ENCODE peak calls at places on chromosomes 1 and 21, in four cellular contexts. One of them, this sample, is unnamed.

GRCh38 chr1:15411593-15412487 is 2.2 kb downstream of the EFHD2 start:
- DNase-seq in fibroblast of villous mesenchyme: peak
- DNase-seq in heart left ventricle: peak
- DNase-seq in vagina: no peak
- DNase-seq in this sample: peak

GRCh38 chr1:203627819-203628184 is 1.2 kb downstream of the ATP2B4 start:
- DNase-seq in fibroblast of villous mesenchyme: peak
- DNase-seq in heart left ventricle: no peak
- DNase-seq in vagina: no peak
- DNase-seq in this sample: peak

GRCh38 chr21:37700641-37701202 is 215.5 kb downstream of the KCNJ6 start:
- DNase-seq in fibroblast of villous mesenchyme: peak
- DNase-seq in heart left ventricle: no peak
- DNase-seq in vagina: no peak
- DNase-seq in this sample: peak

GRCh38 chr1:182315157-182315556 is 76.4 kb downstream of the GLUL start:
- DNase-seq in fibroblast of villous mesenchyme: peak
- DNase-seq in heart left ventricle: no peak
- DNase-seq in vagina: no peak
- DNase-seq in this sample: no peak

GRCh38 chr1:154972517-154973343 is 1.8 kb upstream of the CKS1B start:
- DNase-seq in fibroblast of villous mesenchyme: peak
- DNase-seq in heart left ventricle: peak
- DNase-seq in vagina: no peak
- DNase-seq in this sample: no peak

GRCh38 chr1:245279346-245279745 is 124.6 kb downstream of the KIF26B start:
- DNase-seq in fibroblast of villous mesenchyme: no peak
- DNase-seq in heart left ventricle: no peak
- DNase-seq in vagina: no peak
- DNase-seq in this sample: peak

GRCh38 chr1:70864302-70864701 is 183.3 kb downstream of the PTGER3 start:
- DNase-seq in fibroblast of villous mesenchyme: peak
- DNase-seq in heart left ventricle: no peak
- DNase-seq in vagina: no peak
- DNase-seq in this sample: no peak

GRCh38 chr1:41361495-41362356 is 492 bp downstream of the FOXO6 start:
- DNase-seq in fibroblast of villous mesenchyme: no peak
- DNase-seq in heart left ventricle: peak
- DNase-seq in vagina: no peak
- DNase-seq in this sample: peak

GRCh38 chr21:37710555-37711293 is 205.5 kb downstream of the KCNJ6 start:
- DNase-seq in fibroblast of villous mesenchyme: peak
- DNase-seq in heart left ventricle: peak
- DNase-seq in vagina: no peak
- DNase-seq in this sample: no peak

GRCh38 chr1:230163719-230164118 is 96.7 kb downstream of the GALNT2 start:
- DNase-seq in fibroblast of villous mesenchyme: no peak
- DNase-seq in heart left ventricle: peak
- DNase-seq in vagina: no peak
- DNase-seq in this sample: no peak

GRCh38 chr1:156705321-156705917 is at the start of gene CRABP2:
- DNase-seq in fibroblast of villous mesenchyme: peak
- DNase-seq in heart left ventricle: no peak
- DNase-seq in vagina: no peak
- DNase-seq in this sample: no peak

GRCh38 chr1:232766224-232766890 is 38.9 kb upstream of the MAP10 start:
- DNase-seq in fibroblast of villous mesenchyme: peak
- DNase-seq in heart left ventricle: no peak
- DNase-seq in vagina: no peak
- DNase-seq in this sample: peak

GRCh38 chr21:17461014-17461413 is 51.8 kb upstream of the CXADR start:
- DNase-seq in fibroblast of villous mesenchyme: peak
- DNase-seq in heart left ventricle: peak
- DNase-seq in vagina: no peak
- DNase-seq in this sample: no peak
- H3K4me3 ChIP-seq in fibroblast of villous mesenchyme: no peak
- H3K4me3 ChIP-seq in heart left ventricle: no peak
- H3K4me3 ChIP-seq in vagina: no peak
- H3K4me3 ChIP-seq in this sample: no peak

DNA sequence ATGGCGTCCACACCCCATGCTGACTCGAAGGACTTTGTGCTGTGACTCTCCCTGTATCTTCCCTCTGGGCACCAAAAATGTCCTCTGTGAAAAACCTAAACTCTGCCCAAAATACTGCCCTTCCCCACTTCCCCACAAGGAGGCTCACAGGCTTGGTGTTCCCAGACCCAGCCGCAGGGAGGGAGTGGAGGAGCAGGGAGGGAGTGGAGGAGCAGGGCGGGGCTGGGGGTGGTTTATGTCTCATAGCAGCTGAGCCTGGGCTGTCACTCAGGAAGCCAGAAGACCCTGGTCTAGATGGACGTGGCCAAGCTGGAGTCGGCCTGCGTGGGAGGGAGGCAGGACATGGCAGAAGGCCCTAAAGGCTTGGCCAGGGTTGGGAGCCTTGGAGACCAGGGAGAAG is 461.7 kb downstream of the PTPRU start:
- DNase-seq in fibroblast of villous mesenchyme: peak
- DNase-seq in heart left ventricle: no peak
- DNase-seq in vagina: no peak
- DNase-seq in this sample: peak
- TF ChIP-seq CTCF in fibroblast of villous mesenchyme: peak
- TF ChIP-seq CTCF in heart left ventricle: no peak
- TF ChIP-seq CTCF in vagina: no peak
- TF ChIP-seq CTCF in this sample: peak

DNA sequence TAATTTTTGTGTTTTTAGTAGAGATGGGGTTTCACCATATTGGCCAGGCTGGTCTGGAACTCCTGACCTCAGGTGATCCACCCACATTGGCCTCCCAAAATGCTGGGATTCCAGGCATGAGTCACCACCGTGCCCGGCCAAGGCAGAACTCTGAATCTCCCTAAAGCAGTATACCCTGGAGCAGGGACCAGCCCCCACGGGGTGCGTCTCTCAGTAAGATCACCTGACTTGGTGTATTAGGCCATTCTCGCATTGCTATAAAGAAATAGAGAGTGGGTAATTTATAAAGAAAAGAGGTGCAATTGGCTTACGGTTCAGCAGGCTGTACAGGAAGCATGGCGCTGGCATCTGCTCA is 14.2 kb downstream of the DFFB start:
- DNase-seq in fibroblast of villous mesenchyme: no peak
- DNase-seq in heart left ventricle: no peak
- DNase-seq in vagina: no peak
- DNase-seq in this sample: no peak
- H3K4me3 ChIP-seq in fibroblast of villous mesenchyme: no peak
- H3K4me3 ChIP-seq in heart left ventricle: no peak
- H3K4me3 ChIP-seq in vagina: no peak
- H3K4me3 ChIP-seq in this sample: no peak

DNA sequence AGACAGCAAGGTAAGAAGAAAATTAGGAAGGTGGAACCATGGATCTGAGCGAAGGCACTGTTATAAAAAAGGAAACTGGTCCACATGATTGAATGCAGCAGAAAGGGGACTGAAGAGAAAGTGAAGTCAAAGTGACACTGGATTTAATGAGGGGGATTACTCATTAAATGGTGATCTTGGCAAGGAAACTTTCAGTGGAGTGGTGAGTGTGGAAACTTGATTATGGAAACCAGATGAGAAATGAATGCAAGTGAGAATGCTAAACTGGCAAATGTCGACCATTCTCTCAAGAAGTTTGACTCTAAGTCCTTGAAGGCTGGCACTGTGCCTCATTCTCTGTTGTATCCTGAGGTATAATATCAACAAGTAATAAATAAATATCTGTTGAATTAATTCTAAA is 23.3 kb downstream of the COLGALT2 start:
- DNase-seq in fibroblast of villous mesenchyme: no peak
- DNase-seq in heart left ventricle: no peak
- DNase-seq in vagina: no peak
- DNase-seq in this sample: no peak
- TF ChIP-seq CTCF in fibroblast of villous mesenchyme: no peak
- TF ChIP-seq CTCF in heart left ventricle: no peak
- TF ChIP-seq CTCF in vagina: no peak
- TF ChIP-seq CTCF in this sample: no peak

DNA sequence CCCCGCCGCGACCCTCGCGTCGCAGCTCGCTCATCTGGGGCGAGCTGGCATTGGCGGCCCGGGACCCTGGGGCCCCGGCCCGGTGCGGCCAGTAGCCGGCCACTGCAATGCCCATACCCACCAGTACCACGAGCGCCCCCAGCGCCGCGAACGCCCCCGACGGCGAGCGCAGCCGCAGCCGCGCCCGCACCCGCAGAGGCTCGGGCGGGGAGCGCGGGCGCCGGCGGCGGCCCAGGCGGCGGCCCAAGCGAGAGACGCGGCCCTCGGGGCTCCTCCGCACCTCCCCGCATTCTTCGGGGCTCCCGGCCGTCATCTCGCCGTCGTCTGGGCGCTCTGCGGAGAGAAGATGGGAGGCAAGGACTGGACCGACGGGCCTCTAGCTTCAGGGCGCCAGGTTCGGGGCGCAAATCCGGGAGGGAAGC is 2.2 kb downstream of the TMEM200B start:
- DNase-seq in fibroblast of villous mesenchyme: no peak
- DNase-seq in heart left ventricle: no peak
- DNase-seq in vagina: no peak
- DNase-seq in this sample: no peak
- H3K4me3 ChIP-seq in fibroblast of villous mesenchyme: peak
- H3K4me3 ChIP-seq in heart left ventricle: peak
- H3K4me3 ChIP-seq in vagina: peak
- H3K4me3 ChIP-seq in this sample: no peak